ENCODE peak calls at places on chromosome 3, in ten cellular contexts. C, M, F, A, I, S, O, Y, H and Q are unnamed samples.

GRCh38 chr3:79906106-79906505 is 138.3 kb upstream of the ROBO1 start:
- DNase-seq in C (no peak), Y (no peak), M (no peak), F (no peak), I (no peak), O (no peak), A (no peak), S (no peak), H (no peak), Q (no peak)

GRCh38 chr3:155418426-155418825 is 124.9 kb upstream of the STRIT1 start:
- DNase-seq in I (no peak), S (no peak), M (no peak), A (no peak), F (no peak), H (peak), C (no peak), Y (peak), O (no peak), Q (no peak)

GRCh38 chr3:171458056-171458856 is 1.9 kb downstream of the TNIK start:
- DNase-seq in M (peak), F (peak), C (peak), A (no peak), I (peak), S (peak), H (no peak), O (no peak), Y (no peak), Q (peak)

GRCh38 chr3:150299221-150299620 is 108.9 kb upstream of the TSC22D2 start:
- DNase-seq in H (no peak), S (peak), I (no peak), A (no peak), C (no peak), O (no peak), F (no peak), Y (no peak), M (no peak), Q (no peak)

GRCh38 chr3:38029400-38030125 is at the start of gene PLCD1:
- DNase-seq in I (no peak), H (peak), C (peak), M (peak), F (peak), O (peak), S (peak), A (no peak), Y (peak), Q (peak)

GRCh38 chr3:71066849-71067261 is 516.7 kb downstream of the FOXP1 start:
- DNase-seq in F (no peak), M (no peak), C (no peak), A (peak), I (no peak), O (no peak), S (no peak), Y (no peak), H (no peak), Q (no peak)

GRCh38 chr3:195113074-195113473 is 157.9 kb downstream of the XXYLT1 start:
- DNase-seq in S (no peak), C (no peak), F (no peak), Y (no peak), O (no peak), I (no peak), H (peak), A (no peak), M (no peak), Q (peak)

GRCh38 chr3:157061271-157061670 is 98.7 kb downstream of the CCNL1 start:
- DNase-seq in O (no peak), H (no peak), F (no peak), A (no peak), M (no peak), Y (no peak), S (no peak), C (no peak), I (no peak), Q (no peak)

GRCh38 chr3:55069950-55070349 is 142.1 kb upstream of the LRTM1 start:
- DNase-seq in M (no peak), F (no peak), Y (no peak), H (no peak), A (no peak), I (no peak), C (no peak), O (no peak), S (no peak), Q (no peak)